ENCODE peak calls at places on chromosome 17, in four cellular contexts. One of them, this sample, is unnamed. For H3K4me1, the result is how much of the 10 kb centered on the place peaks cover.

GRCh38 chr17:77596491-77597420 is 361.7 kb upstream of the TNRC6C start:
- DNase-seq in lung: no peak
- DNase-seq in astrocyte: no peak
- DNase-seq in ascending aorta: no peak
- DNase-seq in this sample: no peak

GRCh38 chr17:19904924-19905323 is 37.2 kb upstream of the ULK2 start:
- DNase-seq in lung: no peak
- DNase-seq in astrocyte: no peak
- DNase-seq in ascending aorta: peak
- DNase-seq in this sample: no peak

GRCh38 chr17:63476857-63477470 is at the start of gene ACE:
- DNase-seq in lung: no peak
- DNase-seq in astrocyte: peak
- DNase-seq in ascending aorta: no peak
- DNase-seq in this sample: peak

GRCh38 chr17:80163315-80163714 is 6.5 kb upstream of the CARD14 start:
- DNase-seq in lung: no peak
- DNase-seq in astrocyte: no peak
- DNase-seq in ascending aorta: no peak
- DNase-seq in this sample: no peak

GRCh38 chr17:82077617-82078358 is 12.2 kb upstream of the DUS1L start:
- DNase-seq in lung: no peak
- DNase-seq in astrocyte: no peak
- DNase-seq in ascending aorta: no peak
- DNase-seq in this sample: no peak

GRCh38 chr17:62898239-62898864 is 67.7 kb upstream of the TANC2 start:
- DNase-seq in lung: no peak
- DNase-seq in astrocyte: no peak
- DNase-seq in ascending aorta: no peak
- DNase-seq in this sample: peak

GRCh38 chr17:62085511-62086408 is 20.7 kb upstream of the MED13 start:
- DNase-seq in lung: peak
- DNase-seq in astrocyte: peak
- DNase-seq in ascending aorta: no peak
- DNase-seq in this sample: peak

GRCh38 chr17:48504953-48505352 is 25.9 kb downstream of the HOXB1 start:
- DNase-seq in lung: no peak
- DNase-seq in astrocyte: no peak
- DNase-seq in ascending aorta: no peak
- DNase-seq in this sample: no peak

GRCh38 chr17:59165933-59166342 is 10.4 kb downstream of the PRR11 start:
- DNase-seq in lung: no peak
- DNase-seq in astrocyte: peak
- DNase-seq in ascending aorta: no peak
- DNase-seq in this sample: no peak

GRCh38 chr17:80649672-80650338 is 105.2 kb downstream of the RPTOR start:
- DNase-seq in lung: peak
- DNase-seq in astrocyte: peak
- DNase-seq in ascending aorta: no peak
- DNase-seq in this sample: peak

GRCh38 chr17:81867123-81867951 is 3.8 kb downstream of the ARHGDIA start:
- DNase-seq in lung: no peak
- DNase-seq in astrocyte: no peak
- DNase-seq in ascending aorta: no peak
- DNase-seq in this sample: peak

GRCh38 chr17:76241205-76241539 is 879 bp upstream of the RNF157 start:
- DNase-seq in lung: no peak
- DNase-seq in astrocyte: no peak
- DNase-seq in ascending aorta: no peak
- DNase-seq in this sample: no peak

GRCh38 chr17:8109669-8110455 is 8.5 kb downstream of the ALOXE3 start:
- DNase-seq in lung: no peak
- DNase-seq in astrocyte: no peak
- DNase-seq in ascending aorta: no peak
- DNase-seq in this sample: peak

GRCh38 chr17:49063652-49064051 is 66.5 kb downstream of the IGF2BP1 start:
- DNase-seq in lung: no peak
- DNase-seq in astrocyte: no peak
- DNase-seq in ascending aorta: no peak
- DNase-seq in this sample: no peak

GRCh38 chr17:68398731-68399637 is 58.3 kb downstream of the WIPI1 start:
- DNase-seq in lung: peak
- DNase-seq in astrocyte: peak
- DNase-seq in ascending aorta: no peak
- DNase-seq in this sample: peak

GRCh38 chr17:66364508-66365203 is 62.2 kb downstream of the PRKCA start:
- DNase-seq in lung: no peak
- DNase-seq in astrocyte: no peak
- DNase-seq in ascending aorta: no peak
- DNase-seq in this sample: no peak

GRCh38 chr17:64259922-64260321 is 3.1 kb downstream of the TEX2 start:
- DNase-seq in lung: no peak
- DNase-seq in astrocyte: peak
- DNase-seq in ascending aorta: no peak
- DNase-seq in this sample: peak

GRCh38 chr17:36937961-36938565 is 788 bp downstream of the LHX1 start:
- DNase-seq in lung: no peak
- DNase-seq in astrocyte: peak
- DNase-seq in ascending aorta: no peak
- DNase-seq in this sample: peak

GRCh38 chr17:238964-239259 is 57.5 kb upstream of the DOC2B start:
- DNase-seq in lung: no peak
- DNase-seq in astrocyte: no peak
- DNase-seq in ascending aorta: no peak
- DNase-seq in this sample: peak

GRCh38 chr17:68468785-68469184 is 11.5 kb upstream of the WIPI1 start:
- DNase-seq in lung: no peak
- DNase-seq in astrocyte: no peak
- DNase-seq in ascending aorta: no peak
- DNase-seq in this sample: no peak

GRCh38 chr17:14508156-14508555 is 207.3 kb downstream of the HS3ST3B1 start:
- DNase-seq in lung: no peak
- DNase-seq in astrocyte: no peak
- DNase-seq in ascending aorta: no peak
- DNase-seq in this sample: no peak

GRCh38 chr17:50956409-50956749 is 90.2 kb upstream of the TOB1 start:
- DNase-seq in lung: no peak
- DNase-seq in astrocyte: no peak
- DNase-seq in ascending aorta: no peak
- DNase-seq in this sample: no peak

GRCh38 chr17:76452102-76452645 is 778 bp downstream of the UBE2O start:
- DNase-seq in lung: no peak
- DNase-seq in astrocyte: no peak
- DNase-seq in ascending aorta: no peak
- DNase-seq in this sample: no peak

GRCh38 chr17:61704935-61705449 is 114.0 kb upstream of the NACA2 start:
- DNase-seq in lung: no peak
- DNase-seq in astrocyte: no peak
- DNase-seq in ascending aorta: no peak
- DNase-seq in this sample: no peak

GRCh38 chr17:81890447-81891302 is 711 bp downstream of the ALYREF start:
- DNase-seq in lung: no peak
- DNase-seq in astrocyte: no peak
- DNase-seq in ascending aorta: no peak
- DNase-seq in this sample: peak

GRCh38 chr17:36674278-36674650 is 72.9 kb downstream of the MRM1 start:
- DNase-seq in lung: no peak
- DNase-seq in astrocyte: no peak
- DNase-seq in ascending aorta: no peak
- DNase-seq in this sample: no peak

GRCh38 chr17:29584452-29585079 is 4.9 kb downstream of the GIT1 start:
- DNase-seq in lung: no peak
- DNase-seq in astrocyte: no peak
- DNase-seq in ascending aorta: no peak
- DNase-seq in this sample: peak

GRCh38 chr17:68355093-68355492 is 63.8 kb downstream of the ARSG start:
- DNase-seq in lung: no peak
- DNase-seq in astrocyte: peak
- DNase-seq in ascending aorta: no peak
- DNase-seq in this sample: peak

GRCh38 chr17:2611627-2612026 is 18.2 kb downstream of the PAFAH1B1 start:
- DNase-seq in lung: no peak
- DNase-seq in astrocyte: no peak
- DNase-seq in ascending aorta: no peak
- DNase-seq in this sample: no peak

GRCh38 chr17:47895254-47895855 is 681 bp upstream of the SP2 start:
- DNase-seq in lung: peak
- DNase-seq in astrocyte: no peak
- DNase-seq in ascending aorta: no peak
- DNase-seq in this sample: no peak

GRCh38 chr17:35081638-35082037 is 18.1 kb upstream of the RFFL start:
- DNase-seq in lung: no peak
- DNase-seq in astrocyte: no peak
- DNase-seq in ascending aorta: no peak
- DNase-seq in this sample: no peak
- H3K4me1 ChIP-seq in lung: under half
- H3K4me1 ChIP-seq in astrocyte: under half
- H3K4me1 ChIP-seq in ascending aorta: under half
- H3K4me1 ChIP-seq in this sample: under half

GRCh38 chr17:78766225-78766624 is 15.8 kb downstream of the CYTH1 start:
- DNase-seq in lung: no peak
- DNase-seq in astrocyte: no peak
- DNase-seq in ascending aorta: no peak
- DNase-seq in this sample: no peak

GRCh38 chr17:78771758-78772382 is 10.2 kb downstream of the CYTH1 start:
- DNase-seq in lung: no peak
- DNase-seq in astrocyte: no peak
- DNase-seq in ascending aorta: no peak
- DNase-seq in this sample: no peak

GRCh38 chr17:78767806-78768205 is 14.3 kb downstream of the CYTH1 start:
- DNase-seq in lung: no peak
- DNase-seq in astrocyte: no peak
- DNase-seq in ascending aorta: no peak
- DNase-seq in this sample: no peak

GRCh38 chr17:78766743-78767294 is 15.3 kb downstream of the CYTH1 start:
- DNase-seq in lung: no peak
- DNase-seq in astrocyte: no peak
- DNase-seq in ascending aorta: no peak
- DNase-seq in this sample: no peak

GRCh38 chr17:78769200-78769773 is 12.8 kb downstream of the CYTH1 start:
- DNase-seq in lung: no peak
- DNase-seq in astrocyte: no peak
- DNase-seq in ascending aorta: no peak
- DNase-seq in this sample: no peak
- TF ChIP-seq CTCF in lung: no peak
- TF ChIP-seq CTCF in astrocyte: no peak
- TF ChIP-seq CTCF in ascending aorta: no peak
- TF ChIP-seq CTCF in this sample: no peak

DNA sequence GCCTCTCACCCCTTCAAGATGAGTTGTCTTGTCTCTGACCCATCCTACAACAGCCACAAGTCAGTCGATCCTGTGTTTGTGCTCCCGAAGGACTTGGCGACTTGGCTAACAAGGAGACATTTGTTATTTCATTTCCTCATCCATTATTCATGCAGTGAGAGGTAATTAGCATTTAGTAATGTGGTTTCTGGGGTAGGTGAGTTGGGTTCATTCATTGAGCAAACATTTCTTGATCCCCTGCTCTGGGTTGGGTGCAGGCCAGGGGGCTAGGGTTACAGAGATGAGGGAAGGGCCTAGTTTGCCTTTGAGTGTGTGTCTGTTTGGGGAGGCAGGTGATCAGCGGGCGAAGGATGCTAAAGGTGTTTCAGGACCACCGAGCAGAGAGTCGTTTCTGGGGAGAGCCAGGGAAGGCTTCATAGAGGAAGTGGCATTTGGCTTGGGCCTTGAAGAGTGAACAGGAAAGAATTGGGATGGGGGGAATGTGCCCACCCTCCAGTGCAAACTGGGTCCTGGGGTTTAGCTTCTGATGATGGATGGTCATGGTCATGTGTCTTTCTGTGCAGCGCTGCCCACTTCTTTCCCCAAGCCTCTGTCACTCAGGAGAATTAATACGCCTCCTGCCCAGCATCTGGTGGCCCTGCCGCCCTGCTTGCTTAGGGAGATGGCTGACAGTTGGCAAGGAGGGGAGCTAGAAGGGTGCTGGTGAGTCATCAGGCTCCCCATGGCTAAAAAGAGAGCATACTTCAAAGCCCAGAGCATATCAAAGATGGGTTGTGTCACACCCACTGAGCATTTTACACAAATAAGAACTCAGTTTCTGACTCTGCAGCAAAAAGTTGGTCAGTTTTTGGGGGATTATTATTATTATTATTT is 38.5 kb downstream of the MSI2 start:
- DNase-seq in lung: no peak
- DNase-seq in astrocyte: peak
- DNase-seq in ascending aorta: no peak
- DNase-seq in this sample: no peak
- H3K4me1 ChIP-seq in lung: under half
- H3K4me1 ChIP-seq in astrocyte: under half
- H3K4me1 ChIP-seq in ascending aorta: under half
- H3K4me1 ChIP-seq in this sample: under half

GRCh38 chr17:38907930-38908675 is 17.3 kb upstream of the LASP1NB start:
- DNase-seq in lung: no peak
- DNase-seq in astrocyte: no peak
- DNase-seq in ascending aorta: no peak
- DNase-seq in this sample: peak
- TF ChIP-seq CTCF in lung: no peak
- TF ChIP-seq CTCF in astrocyte: no peak
- TF ChIP-seq CTCF in ascending aorta: no peak
- TF ChIP-seq CTCF in this sample: no peak

DNA sequence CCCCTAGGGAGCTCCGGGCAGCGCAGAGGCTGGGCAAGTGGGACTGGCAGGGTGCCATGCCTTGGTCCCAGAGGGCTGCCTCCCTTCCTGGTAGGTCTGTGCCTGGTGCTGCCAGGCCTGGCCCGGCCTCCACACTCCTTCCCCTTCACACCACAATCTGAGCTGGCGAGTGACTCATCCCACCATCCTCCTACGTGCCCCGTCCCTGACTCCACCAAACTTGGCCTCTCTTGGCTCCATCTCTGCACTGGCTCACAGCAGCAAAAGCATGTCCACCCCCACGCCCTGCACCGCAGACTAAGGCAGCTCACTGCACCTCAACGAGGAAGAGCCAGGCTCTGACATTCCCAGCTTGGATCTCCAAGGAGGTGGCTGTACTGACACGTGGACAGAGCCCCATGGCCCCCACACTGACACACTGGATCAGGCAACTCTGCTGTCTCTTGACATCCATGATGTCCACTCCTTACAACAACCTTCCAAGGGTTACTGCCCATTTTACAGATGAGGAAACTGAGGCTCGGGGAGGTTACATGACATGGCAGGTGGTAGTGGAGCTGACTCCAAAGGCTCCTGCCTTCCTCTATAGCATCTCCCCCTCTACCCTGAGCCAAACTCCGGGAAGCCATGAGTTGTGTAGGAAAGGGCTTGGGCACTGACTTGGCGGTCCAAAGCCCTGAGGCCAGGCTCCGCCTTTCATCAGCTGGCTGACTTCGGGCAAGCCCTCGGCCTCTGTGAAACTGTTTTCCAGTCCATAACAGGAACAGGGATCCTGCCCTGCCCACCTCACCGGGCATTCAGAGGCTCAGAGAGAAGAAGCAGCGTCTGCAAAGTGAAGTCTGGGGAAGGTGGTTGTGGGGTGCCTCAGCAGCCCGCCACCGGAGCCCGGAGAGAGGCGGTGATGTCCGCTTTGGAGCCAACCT is 20.1 kb upstream of the KRT19 start:
- DNase-seq in lung: peak
- DNase-seq in astrocyte: peak
- DNase-seq in ascending aorta: peak
- DNase-seq in this sample: peak
- H3K4me1 ChIP-seq in lung: under half
- H3K4me1 ChIP-seq in astrocyte: under half
- H3K4me1 ChIP-seq in ascending aorta: under half
- H3K4me1 ChIP-seq in this sample: under half

GRCh38 chr17:33377837-33378236 is 84.7 kb upstream of the ASIC2 start:
- DNase-seq in lung: no peak
- DNase-seq in astrocyte: no peak
- DNase-seq in ascending aorta: no peak
- DNase-seq in this sample: no peak
- TF ChIP-seq CTCF in lung: no peak
- TF ChIP-seq CTCF in astrocyte: no peak
- TF ChIP-seq CTCF in ascending aorta: no peak
- TF ChIP-seq CTCF in this sample: no peak